ENCODE peak calls at places on chromosomes 3 and 15, in nine cellular contexts. X, E, K, M, F, J, N, I and S are unnamed samples.

GRCh38 chr3:73363093-73363492 is 261.6 kb downstream of the PDZRN3 start:
- DNase-seq in X (no peak), E (no peak), K (no peak), M (no peak), F (no peak), J (no peak), N (no peak), I (no peak), S (no peak)

GRCh38 chr3:12158387-12159226 is at the start of gene TIMP4:
- DNase-seq in X (no peak), E (peak; percentile 52), K (no peak), M (peak; percentile 17), F (peak; percentile 75), J (no peak), N (no peak), I (peak; percentile 25), S (peak; percentile 75)

GRCh38 chr3:128378631-128379347 is 87.9 kb downstream of the DNAJB8 start:
- DNase-seq in X (no peak), E (peak; percentile 74), K (no peak), M (no peak), F (no peak), J (no peak), N (no peak), I (peak; percentile 53), S (no peak)

GRCh38 chr3:196431193-196432136 is 762 bp downstream of the UBXN7 start:
- DNase-seq in X (peak; percentile 44), E (peak; percentile 66), K (peak; percentile 77), M (peak; percentile 22), F (peak; percentile 31), J (no peak), N (no peak), I (peak; percentile 16), S (peak; percentile 87)

GRCh38 chr3:55629432-55629831 is 142.3 kb upstream of the WNT5A start:
- DNase-seq in X (no peak), E (peak; percentile 55), K (peak; percentile 39), M (no peak), F (peak; percentile 92), J (no peak), N (no peak), I (no peak), S (no peak)

GRCh38 chr3:68935778-68936177 is 3.4 kb upstream of the TAFA4 start:
- DNase-seq in X (no peak), E (no peak), K (no peak), M (no peak), F (no peak), J (no peak), N (no peak), I (no peak), S (no peak)

GRCh38 chr3:117814975-117815374 is 1105.4 kb downstream of the TUSC7 start:
- DNase-seq in X (no peak), E (peak; percentile 19), K (no peak), M (no peak), F (no peak), J (no peak), N (no peak), I (no peak), S (no peak)

GRCh38 chr15:72758195-72758594 is 25.4 kb downstream of the ADPGK start:
- DNase-seq in X (no peak), E (peak; percentile 98), K (no peak), M (no peak), F (no peak), J (no peak), N (peak; percentile 91), I (no peak), S (no peak)

GRCh38 chr3:125318859-125319258 is 56.3 kb downstream of the ZNF148 start:
- DNase-seq in X (no peak), E (no peak), K (no peak), M (no peak), F (no peak), J (no peak), N (no peak), I (no peak), S (no peak)

GRCh38 chr3:193134895-193135294 is 106.1 kb upstream of the PLAAT1 start:
- DNase-seq in X (no peak), E (peak; percentile 92), K (no peak), M (no peak), F (no peak), J (no peak), N (no peak), I (no peak), S (no peak)

GRCh38 chr3:149706905-149707304 is 45.4 kb downstream of the COMMD2 start:
- DNase-seq in X (no peak), E (peak; percentile 5), K (no peak), M (no peak), F (no peak), J (no peak), N (no peak), I (peak; percentile 39), S (peak; percentile 30)

GRCh38 chr3:139117136-139117675 is 72.5 kb upstream of the PRR23C start:
- DNase-seq in X (no peak), E (peak; percentile 48), K (no peak), M (no peak), F (peak; percentile 61), J (no peak), N (no peak), I (no peak), S (no peak)

GRCh38 chr3:75059120-75059519 is 444.7 kb upstream of the CNTN3 start:
- DNase-seq in X (no peak), E (no peak), K (no peak), M (no peak), F (no peak), J (no peak), N (no peak), I (no peak), S (no peak)

GRCh38 chr15:74855857-74856256 is 12.9 kb upstream of the ULK3 start:
- DNase-seq in X (peak; percentile 48), E (no peak), K (no peak), M (no peak), F (no peak), J (no peak), N (no peak), I (no peak), S (peak; percentile 33)

GRCh38 chr3:85433334-85433733 is 474.5 kb downstream of the CADM2 start:
- DNase-seq in X (no peak), E (peak; percentile 63), K (no peak), M (no peak), F (no peak), J (no peak), N (no peak), I (no peak), S (no peak)

GRCh38 chr3:3798641-3799113 is 554 bp upstream of the LRRN1 start:
- DNase-seq in X (peak; percentile 66), E (peak; percentile 44), K (peak; percentile 42), M (peak; percentile 10), F (peak; percentile 24), J (peak; percentile 49), N (no peak), I (no peak), S (peak; percentile 78)
- H3K27me3 ChIP-seq in X (no peaks in the 10 kb centered on the region), E (peaks cover 11% of the 10 kb centered on the region), K (peaks cover 64% of the 10 kb centered on the region), M (no peaks in the 10 kb centered on the region), F (peaks cover 24% of the 10 kb centered on the region), J (no peaks in the 10 kb centered on the region), N (peaks cover 16% of the 10 kb centered on the region), I (no peaks in the 10 kb centered on the region), S (peaks cover 5% of the 10 kb centered on the region)

GRCh38 chr3:48077835-48078234 is 61.6 kb upstream of the MAP4 start:
- DNase-seq in X (no peak), E (peak; percentile 74), K (no peak), M (no peak), F (no peak), J (no peak), N (no peak), I (no peak), S (no peak)
- H3K36me3 ChIP-seq in X (peaks cover under 1% of the 10 kb centered on the region), E (no peaks in the 10 kb centered on the region), K (no peaks in the 10 kb centered on the region), M (no peaks in the 10 kb centered on the region), F (no peaks in the 10 kb centered on the region), J (no peaks in the 10 kb centered on the region), N (peaks cover 41% of the 10 kb centered on the region), I (no peaks in the 10 kb centered on the region), S (no peaks in the 10 kb centered on the region)

DNA sequence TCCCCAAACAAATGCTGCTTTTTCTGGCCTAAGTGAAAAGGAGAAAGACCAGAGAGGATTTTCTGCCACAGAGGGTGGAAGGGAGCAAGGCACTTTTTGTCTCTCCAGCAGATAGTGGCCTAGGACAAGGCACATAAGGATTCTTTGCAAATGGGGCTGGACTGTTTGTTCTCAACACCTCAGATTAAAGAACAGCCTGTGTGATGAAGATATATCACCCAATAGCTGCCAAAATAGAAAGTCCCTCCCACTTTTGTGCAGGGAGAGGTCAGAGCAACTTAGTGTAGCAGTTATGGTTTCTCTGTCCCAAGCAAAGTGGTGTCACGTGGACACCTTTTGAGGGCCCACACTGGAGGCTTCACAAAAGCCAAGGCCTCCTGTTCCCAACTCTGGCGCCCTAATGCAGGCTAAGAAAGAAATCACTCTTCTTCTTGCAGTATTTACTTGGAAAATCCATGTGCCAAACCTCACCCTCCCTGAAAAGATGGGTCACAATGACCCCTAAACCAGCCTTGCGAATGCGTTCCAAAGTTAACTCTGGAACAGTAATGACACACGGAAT is 84.9 kb downstream of the LRIG1 start:
- DNase-seq in X (no peak), E (no peak), K (peak; percentile 40), M (no peak), F (no peak), J (no peak), N (no peak), I (no peak), S (no peak)
- H3K4me3 ChIP-seq in X (no peak overlapping the region), E (no peak overlapping the region), K (no peak overlapping the region), M (no peak overlapping the region), F (no peak overlapping the region), J (no peak overlapping the region), N (no peak overlapping the region), I (no peak overlapping the region), S (no peak overlapping the region)

DNA sequence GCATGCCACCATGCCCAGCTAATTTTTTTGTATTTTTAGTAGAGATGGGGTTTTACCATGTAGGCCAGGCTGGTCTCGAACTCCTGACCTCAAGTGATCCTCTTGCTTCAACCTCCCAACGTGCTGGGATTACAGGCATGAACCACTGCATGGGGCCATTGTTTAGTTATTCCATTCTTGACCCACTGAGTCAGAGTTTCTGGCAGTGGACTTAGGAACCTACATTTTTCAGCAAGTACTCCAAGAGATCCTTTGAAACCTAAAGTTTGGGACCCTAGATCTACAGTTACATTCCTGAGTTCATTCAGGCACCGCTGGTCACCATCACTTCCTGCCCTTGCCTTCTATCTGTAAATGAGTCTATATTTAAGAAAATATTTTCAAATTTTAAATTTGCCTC is 1.4 kb upstream of the TNFSF10 start:
- DNase-seq in X (no peak), E (peak; percentile 83), K (no peak), M (no peak), F (no peak), J (no peak), N (no peak), I (no peak), S (no peak)
- H3K27me3 ChIP-seq in X (no peaks in the 10 kb centered on the region), E (no peaks in the 10 kb centered on the region), K (no peaks in the 10 kb centered on the region), M (no peaks in the 10 kb centered on the region), F (no peaks in the 10 kb centered on the region), J (no peaks in the 10 kb centered on the region), N (no peaks in the 10 kb centered on the region), I (no peaks in the 10 kb centered on the region), S (no peaks in the 10 kb centered on the region)

GRCh38 chr15:55835866-55836265 is 92.9 kb upstream of the PRTG start:
- DNase-seq in X (no peak), E (no peak), K (no peak), M (no peak), F (no peak), J (no peak), N (no peak), I (no peak), S (no peak)
- H3K36me3 ChIP-seq in X (peaks cover 14% of the 10 kb centered on the region), E (peaks cover 5% of the 10 kb centered on the region), K (no peaks in the 10 kb centered on the region), M (no peaks in the 10 kb centered on the region), F (no peaks in the 10 kb centered on the region), J (no peaks in the 10 kb centered on the region), N (peaks cover 77% of the 10 kb centered on the region), I (no peaks in the 10 kb centered on the region), S (no peaks in the 10 kb centered on the region)